ENCODE peak calls at places on chromosomes 4 and X, in five cellular contexts. M, Z, L, H and V are unnamed samples.

GRCh38 chrX:53047228-53047627 is 1.4 kb upstream of the GPR173 start:
- DNase-seq in M (no peak), Z (no peak), L (no peak), H (peak), V (no peak)

GRCh38 chrX:54794004-54794403 is 4.1 kb downstream of the ITIH6 start:
- DNase-seq in M (no peak), Z (no peak), L (no peak), H (no peak), V (no peak)

GRCh38 chrX:139851730-139852129 is 81.1 kb downstream of the ATP11C start:
- DNase-seq in M (no peak), Z (no peak), L (no peak), H (peak), V (no peak)

GRCh38 chrX:26026179-26026578 is 112.0 kb upstream of the MAGEB18 start:
- DNase-seq in M (no peak), Z (no peak), L (no peak), H (no peak), V (no peak)

GRCh38 chr4:185589067-185589844 is 53.9 kb upstream of the PDLIM3 start:
- DNase-seq in M (no peak), Z (no peak), L (no peak), H (no peak), V (no peak)

GRCh38 chrX:68944211-68944610 is 115.4 kb downstream of the EFNB1 start:
- DNase-seq in M (no peak), Z (no peak), L (peak), H (no peak), V (no peak)

GRCh38 chrX:25300994-25301393 is 285.2 kb upstream of the ARX start:
- DNase-seq in M (no peak), Z (no peak), L (no peak), H (no peak), V (no peak)

GRCh38 chr4:2535386-2536192 is 858 bp upstream of the FAM193A start:
- DNase-seq in M (peak), Z (peak), L (peak), H (peak), V (no peak)

GRCh38 chr4:155900402-155900801 is 3.1 kb upstream of the TDO2 start:
- DNase-seq in M (no peak), Z (no peak), L (no peak), H (peak), V (no peak)